ENCODE peak calls at places on chromosome 15, in nine cellular contexts. E is thoracic aorta; V is germinal center; L is activated CD4-positive, CD25-positive, alpha-beta regulatory T cell treated with anti-CD3 and anti-CD28 coated beads, Interleukin-2, amount 50 U/mL, for 72 hours; D is iPS-NIHi11; M is activated T-helper 1 cell treated with anti-CD3 and anti-CD28 coated beads, Interleukin-2, amount 50 U/mL, for 16 hours; Q is type B pancreatic cell; W is pancreas; N is HTR-8/SVneo. X is an unnamed sample.

GRCh38 chr15:44536298-44536961 is 517 bp upstream of the EIF3J start:
- DNase-seq in E (peak; percentile 53), V (no peak), L (peak; percentile 79), D (peak; percentile 85), M (no peak), Q (peak; percentile 85), W (peak; percentile 88), N (peak; percentile 82), X (peak; percentile 90)

GRCh38 chr15:82849556-82850241 is 40.3 kb downstream of the WHAMM start:
- DNase-seq in E (no peak), V (peak; percentile 70), L (peak; percentile 40), D (peak; percentile 86), M (no peak), Q (peak; percentile 71), W (peak; percentile 79), N (peak; percentile 41), X (peak; percentile 8)

GRCh38 chr15:101494251-101494796 is 4.8 kb upstream of the PCSK6 start:
- DNase-seq in E (no peak), V (no peak), L (no peak), D (no peak), M (no peak), Q (no peak), W (no peak), N (no peak), X (no peak)

GRCh38 chr15:64901914-64902313 is 9.8 kb upstream of the ANKDD1A start:
- DNase-seq in E (no peak), V (no peak), L (no peak), D (no peak), M (no peak), Q (no peak), W (no peak), N (no peak), X (no peak)

GRCh38 chr15:98728107-98728810 is 79.9 kb downstream of the IGF1R start:
- DNase-seq in E (no peak), V (no peak), L (no peak), D (no peak), M (no peak), Q (no peak), W (no peak), N (no peak), X (no peak)

GRCh38 chr15:41568350-41569017 is 9.5 kb downstream of the TYRO3 start:
- DNase-seq in E (no peak), V (no peak), L (no peak), D (peak; percentile 75), M (no peak), Q (no peak), W (no peak), N (no peak), X (no peak)

GRCh38 chr15:72588096-72588495 is 66.4 kb upstream of the GOLGA6B start:
- DNase-seq in E (no peak), V (no peak), L (no peak), D (no peak), M (no peak), Q (no peak), W (no peak), N (no peak), X (no peak)

GRCh38 chr15:63402498-63403253 is 21.0 kb upstream of the CA12 start:
- DNase-seq in E (no peak), V (peak; percentile 18), L (no peak), D (peak; percentile 45), M (no peak), Q (no peak), W (no peak), N (peak; percentile 35), X (no peak)

GRCh38 chr15:55649058-55649423 is 60.9 kb upstream of the PYGO1 start:
- DNase-seq in E (no peak), V (no peak), L (no peak), D (no peak), M (no peak), Q (no peak), W (no peak), N (peak; percentile 32), X (no peak)

GRCh38 chr15:23472678-23473077 is 25.6 kb upstream of the GOLGA6L2 start:
- DNase-seq in E (no peak), V (no peak), L (no peak), D (no peak), M (no peak), Q (no peak), W (no peak), N (no peak), X (no peak)

GRCh38 chr15:58738051-58738707 is 11.3 kb downstream of the ADAM10 start:
- DNase-seq in E (no peak), V (no peak), L (no peak), D (no peak), M (no peak), Q (no peak), W (no peak), N (no peak), X (no peak)

GRCh38 chr15:73897441-73898261 is 24.3 kb downstream of the TBC1D21 start:
- DNase-seq in E (no peak), V (peak; percentile 63), L (peak; percentile 66), D (peak; percentile 96), M (no peak), Q (no peak), W (peak; percentile 20), N (peak; percentile 81), X (peak; percentile 11)

GRCh38 chr15:83565553-83566159 is 88.3 kb upstream of the ADAMTSL3 start:
- DNase-seq in E (no peak), V (peak; percentile 7), L (no peak), D (peak; percentile 60), M (no peak), Q (no peak), W (no peak), N (peak; percentile 24), X (no peak)